ENCODE peak calls at places on chromosomes 13 and 19, in six cellular contexts. V, G, P, T, B and M are unnamed samples.

GRCh38 chr19:7921955-7922840 is 2.1 kb downstream of the SNAPC2 start:
- DNase-seq in T (no peak), B (no peak), V (no peak), P (no peak), G (no peak), M (peak)

GRCh38 chr19:6362351-6362801 is 1.0 kb downstream of the CLPP start:
- DNase-seq in B (no peak), P (no peak), G (no peak), T (no peak), V (no peak), M (no peak)

GRCh38 chr13:75359266-75359665 is 122.7 kb downstream of the TBC1D4 start:
- DNase-seq in B (no peak), T (no peak), P (peak), G (no peak), V (no peak), M (no peak)

GRCh38 chr13:74372511-74372910 is 238.3 kb upstream of the KLF12 start:
- DNase-seq in T (no peak), P (no peak), V (no peak), G (no peak), B (no peak), M (no peak)

GRCh38 chr13:28273919-28274318 is 135.6 kb downstream of the PAN3 start:
- DNase-seq in V (no peak), T (no peak), P (peak), B (no peak), G (no peak), M (no peak)

GRCh38 chr13:113904411-113904810 is 40.5 kb upstream of the GAS6 start:
- DNase-seq in V (no peak), T (peak), B (no peak), P (peak), G (peak), M (no peak)

GRCh38 chr13:104796581-104796980 is 1730.4 kb upstream of the SLC10A2 start:
- DNase-seq in G (no peak), B (no peak), V (no peak), T (no peak), P (no peak), M (no peak)

GRCh38 chr19:31232871-31233270 is 116.4 kb downstream of the TSHZ3 start:
- DNase-seq in G (no peak), B (no peak), V (no peak), P (peak), T (no peak), M (no peak)

GRCh38 chr13:48806522-48806921 is 152.8 kb downstream of the CYSLTR2 start:
- DNase-seq in P (peak), B (no peak), T (no peak), V (no peak), G (no peak), M (no peak)

GRCh38 chr19:41691268-41691970 is 3.3 kb upstream of the CEACAM7 start:
- DNase-seq in P (no peak), B (peak), G (no peak), V (peak), T (no peak), M (peak)

GRCh38 chr13:114002009-114002544 is 28.2 kb upstream of the C13orf46 start:
- DNase-seq in G (peak), B (peak), P (no peak), T (peak), V (no peak), M (no peak)

GRCh38 chr13:110520431-110521295 is 40.9 kb downstream of the RAB20 start:
- DNase-seq in T (peak), G (peak), P (peak), V (peak), B (peak), M (peak)

GRCh38 chr19:1311543-1312091 is 25.9 kb downstream of the EFNA2 start:
- DNase-seq in G (no peak), P (no peak), B (no peak), V (no peak), T (no peak), M (peak)

GRCh38 chr19:30622276-30622675 is 250.1 kb downstream of the ZNF536 start:
- DNase-seq in B (no peak), G (no peak), T (no peak), P (no peak), V (no peak), M (no peak)

GRCh38 chr13:33251131-33251629 is 34.4 kb downstream of the STARD13 start:
- DNase-seq in G (no peak), V (no peak), P (peak), B (no peak), T (no peak), M (no peak)

GRCh38 chr13:85601526-85601925 is 197.7 kb downstream of the SLITRK6 start:
- DNase-seq in V (no peak), T (no peak), P (peak), B (no peak), G (no peak), M (no peak)

GRCh38 chr13:56015919-56016318 is 1124.8 kb upstream of the PRR20A start:
- DNase-seq in P (no peak), B (no peak), V (no peak), T (no peak), G (no peak), M (no peak)

GRCh38 chr19:2702170-2703076 is at the start of gene GNG7:
- DNase-seq in P (peak), T (peak), V (peak), B (peak), G (peak), M (peak)
- H3K27ac ChIP-seq in P (no peak), T (no peak), V (no peak), B (no peak), G (peak), M (no peak)

GRCh38 chr13:26967119-26968038 is 204.2 kb downstream of the USP12 start:
- DNase-seq in V (no peak), P (no peak), G (peak), T (peak), B (no peak), M (no peak)
- H3K27ac ChIP-seq in V (no peak), P (no peak), G (no peak), T (no peak), B (no peak), M (no peak)

DNA sequence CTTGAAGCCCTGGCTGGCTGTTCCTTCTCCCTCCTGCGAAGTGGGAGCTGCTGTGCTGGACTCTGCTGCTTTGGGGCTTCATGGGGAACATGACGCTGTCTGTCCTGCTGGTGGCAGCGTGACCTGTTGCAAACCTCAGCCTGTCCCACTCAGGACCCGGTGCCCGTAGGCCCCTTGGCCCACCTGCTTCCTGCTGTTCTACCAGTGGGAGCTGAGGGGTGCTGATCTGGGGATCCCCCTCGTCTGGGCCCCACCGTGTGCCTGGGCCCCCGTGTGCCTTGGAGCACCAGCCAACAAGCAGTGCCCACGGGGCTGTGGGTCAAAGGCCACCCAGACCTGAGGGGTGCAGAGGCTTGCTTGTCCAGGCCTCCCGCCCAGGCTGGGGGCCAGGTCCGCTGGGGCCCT is 5.3 kb downstream of the SPPL2B start:
- DNase-seq in V (no peak), G (no peak), P (no peak), T (no peak), B (no peak), M (peak)
- H3K27ac ChIP-seq in V (no peak), G (no peak), P (no peak), T (no peak), B (no peak), M (peak)

GRCh38 chr13:43880451-43880850 is 747 bp downstream of the LACC1 start:
- DNase-seq in T (no peak), V (no peak), B (no peak), P (no peak), G (no peak), M (no peak)

GRCh38 chr13:43881580-43881979 is 1.9 kb downstream of the LACC1 start:
- DNase-seq in V (no peak), B (no peak), P (no peak), G (no peak), T (no peak), M (no peak)

GRCh38 chr13:43878897-43879322 is 630 bp downstream of the CCDC122 start:
- DNase-seq in P (peak), V (peak), B (peak), T (peak), G (peak), M (peak)

GRCh38 chr13:43879323-43880181 is at the start of the genes CCDC122 and LACC1:
- DNase-seq in V (peak), P (peak), T (peak), B (peak), G (peak), M (peak)

DNA sequence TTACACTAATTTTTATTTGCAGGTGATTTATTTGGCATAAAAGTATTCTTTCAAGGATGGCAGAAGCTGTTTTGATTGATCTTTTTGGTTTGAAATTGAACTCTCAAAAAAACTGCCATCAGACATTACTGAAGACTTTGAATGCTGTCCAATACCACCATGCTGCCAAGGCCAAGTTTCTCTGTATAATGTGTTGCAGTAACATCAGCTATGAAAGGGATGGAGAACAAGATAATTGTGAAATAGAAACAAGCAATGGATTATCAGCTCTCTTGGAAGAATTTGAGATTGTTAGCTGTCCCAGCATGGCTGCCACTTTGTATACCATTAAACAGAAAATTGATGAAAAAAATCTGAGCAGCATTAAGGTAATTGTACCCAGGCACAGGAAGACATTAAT is 1.2 kb downstream of the LACC1 start:
- DNase-seq in B (no peak), G (no peak), V (no peak), T (no peak), P (no peak), M (no peak)
- H3K27ac ChIP-seq in B (no peak), G (no peak), V (no peak), T (no peak), P (no peak), M (no peak)

DNA sequence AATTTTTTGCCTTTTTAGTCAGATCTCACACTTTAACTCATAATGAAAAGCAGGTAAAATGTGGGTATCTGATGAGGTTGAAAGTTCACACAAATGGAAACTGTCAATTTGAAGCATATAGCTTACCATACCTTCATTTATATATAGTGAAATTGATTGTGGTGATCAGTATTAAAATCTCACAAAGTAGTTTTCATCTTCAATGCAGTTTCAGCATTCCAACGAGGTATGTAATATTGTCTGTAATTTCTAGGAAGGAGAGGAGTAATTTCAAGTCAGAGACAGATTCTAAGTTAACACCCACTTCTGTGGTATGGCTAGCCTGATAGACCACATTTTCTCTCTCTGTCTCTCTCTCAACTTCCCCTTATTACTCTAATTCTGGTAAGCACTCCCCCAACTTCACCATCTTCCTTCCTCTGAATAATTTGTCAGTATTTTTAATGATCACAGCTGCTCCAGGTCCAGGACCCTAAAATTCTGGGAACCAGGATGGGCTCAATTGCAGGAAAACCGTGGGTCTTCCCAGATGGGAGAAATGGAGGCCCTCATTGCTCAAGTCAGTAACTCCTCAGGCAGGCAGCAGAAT is 455.7 kb downstream of the FGF9 start:
- DNase-seq in B (no peak), P (no peak), G (no peak), V (no peak), T (no peak), M (no peak)
- H3K27ac ChIP-seq in B (no peak), P (peak), G (no peak), V (no peak), T (no peak), M (no peak)